ENCODE peak calls at places on chromosomes 6 and 20, in eight cellular contexts. C is neural crest cell; T is HEK293T; O is fibroblast of pulmonary artery; F is CD8-positive, alpha-beta T cell; B is AG04449; R is GM19239; V is iPS-NIHi11. M is an unnamed sample.
A peak's percentile ranks its signal among the peaks of the same experiment; 100 is the strongest.

GRCh38 chr6:4647414-4648365 is 128.5 kb upstream of the CDYL start:
- DNase-seq in C (peak; percentile 84), T (peak; percentile 82), O (peak; percentile 86), F (no peak), B (no peak), R (no peak), V (peak; percentile 86), M (peak; percentile 73)

GRCh38 chr20:16606468-16606867 is 33.2 kb upstream of the KIF16B start:
- DNase-seq in C (no peak), T (no peak), O (no peak), F (no peak), B (no peak), R (no peak), V (no peak), M (no peak)

GRCh38 chr6:15317251-15317650 is 71.4 kb downstream of the JARID2 start:
- DNase-seq in C (no peak), T (no peak), O (no peak), F (no peak), B (no peak), R (no peak), V (no peak), M (no peak)

GRCh38 chr20:46040902-46041535 is 12.0 kb downstream of the SLC12A5 start:
- DNase-seq in C (peak; percentile 80), T (peak; percentile 69), O (peak; percentile 53), F (peak; percentile 10), B (no peak), R (no peak), V (peak; percentile 87), M (no peak)

GRCh38 chr20:54099894-54100293 is 29.5 kb upstream of the BCAS1 start:
- DNase-seq in C (no peak), T (no peak), O (no peak), F (no peak), B (no peak), R (no peak), V (no peak), M (no peak)

GRCh38 chr6:154429711-154430110 is 73.1 kb upstream of the IPCEF1 start:
- DNase-seq in C (no peak), T (no peak), O (no peak), F (no peak), B (no peak), R (no peak), V (no peak), M (no peak)

GRCh38 chr6:168272379-168273011 is 47.1 kb downstream of the DACT2 start:
- DNase-seq in C (no peak), T (no peak), O (no peak), F (no peak), B (no peak), R (no peak), V (peak; percentile 58), M (no peak)

GRCh38 chr6:109292983-109293586 is 89.2 kb downstream of the CD164 start:
- DNase-seq in C (no peak), T (no peak), O (no peak), F (no peak), B (no peak), R (no peak), V (no peak), M (no peak)

GRCh38 chr20:10649817-10650200 is 24.0 kb downstream of the JAG1 start:
- DNase-seq in C (no peak), T (no peak), O (no peak), F (no peak), B (no peak), R (no peak), V (no peak), M (no peak)

GRCh38 chr6:31770860-31771259 is 6.3 kb downstream of the VWA7 start:
- DNase-seq in C (no peak), T (no peak), O (no peak), F (no peak), B (no peak), R (no peak), V (no peak), M (no peak)

GRCh38 chr6:41476407-41476806 is 69.8 kb upstream of the FOXP4 start:
- DNase-seq in C (no peak), T (no peak), O (no peak), F (no peak), B (no peak), R (no peak), V (no peak), M (no peak)

GRCh38 chr20:18137412-18138265 is at the start of the genes KAT14 and PET117:
- DNase-seq in C (peak; percentile 89), T (peak; percentile 91), O (peak; percentile 93), F (peak; percentile 86), B (peak; percentile 62), R (peak; percentile 56), V (peak; percentile 93), M (peak; percentile 94)

GRCh38 chr6:155125916-155126315 is 130.8 kb downstream of the TIAM2 start:
- DNase-seq in C (no peak), T (no peak), O (no peak), F (no peak), B (no peak), R (no peak), V (no peak), M (no peak)

GRCh38 chr6:115898246-115898645 is 162.4 kb downstream of the FRK start:
- DNase-seq in C (no peak), T (no peak), O (no peak), F (no peak), B (no peak), R (no peak), V (no peak), M (no peak)

GRCh38 chr20:21526776-21527175 is 12.9 kb upstream of the NKX2-2 start:
- DNase-seq in C (no peak), T (no peak), O (no peak), F (no peak), B (no peak), R (no peak), V (no peak), M (no peak)

GRCh38 chr20:41632896-41633295 is 14.7 kb upstream of the CHD6 start:
- DNase-seq in C (no peak), T (no peak), O (peak; percentile 40), F (no peak), B (no peak), R (no peak), V (no peak), M (no peak)